ENCODE peak calls at places on chromosomes 6 and 20, in ten cellular contexts. One of them, this sample, is unnamed.
A peak's percentile ranks its signal among the peaks of the same experiment; 100 is the strongest.

GRCh38 chr20:33909331-33909921 is 84.3 kb upstream of the RALY start:
- DNase-seq in aorta: no peak
- DNase-seq in neural progenitor cell: no peak
- DNase-seq in tibial nerve: no peak
- DNase-seq in small intestine: no peak
- DNase-seq in mesenchymal stem cell: peak; percentile 75
- DNase-seq in esophagus squamous epithelium: no peak
- DNase-seq in ascending aorta: peak; percentile 68
- DNase-seq in right atrium auricular region: peak; percentile 69
- DNase-seq in breast epithelium: no peak
- DNase-seq in this sample: peak; percentile 69

GRCh38 chr6:135503703-135504475 is 6.3 kb upstream of the AHI1 start:
- DNase-seq in mesenchymal stem cell: no peak
- DNase-seq in aorta: no peak
- DNase-seq in esophagus squamous epithelium: no peak
- DNase-seq in breast epithelium: no peak
- DNase-seq in ascending aorta: no peak
- DNase-seq in right atrium auricular region: no peak
- DNase-seq in neural progenitor cell: peak; percentile 2
- DNase-seq in small intestine: no peak
- DNase-seq in tibial nerve: no peak
- DNase-seq in this sample: no peak

GRCh38 chr6:148335582-148335981 is 7.1 kb upstream of the SASH1 start:
- DNase-seq in neural progenitor cell: no peak
- DNase-seq in small intestine: no peak
- DNase-seq in aorta: no peak
- DNase-seq in right atrium auricular region: no peak
- DNase-seq in ascending aorta: no peak
- DNase-seq in esophagus squamous epithelium: no peak
- DNase-seq in mesenchymal stem cell: peak; percentile 50
- DNase-seq in tibial nerve: no peak
- DNase-seq in breast epithelium: no peak
- DNase-seq in this sample: no peak

GRCh38 chr20:38937978-38938473 is 11.8 kb downstream of the FAM83D start:
- DNase-seq in neural progenitor cell: no peak
- DNase-seq in right atrium auricular region: no peak
- DNase-seq in aorta: no peak
- DNase-seq in esophagus squamous epithelium: no peak
- DNase-seq in breast epithelium: no peak
- DNase-seq in tibial nerve: no peak
- DNase-seq in small intestine: no peak
- DNase-seq in mesenchymal stem cell: no peak
- DNase-seq in ascending aorta: no peak
- DNase-seq in this sample: no peak

GRCh38 chr6:158316022-158316421 is 3.8 kb downstream of the TULP4 start:
- DNase-seq in mesenchymal stem cell: no peak
- DNase-seq in small intestine: no peak
- DNase-seq in ascending aorta: no peak
- DNase-seq in right atrium auricular region: no peak
- DNase-seq in tibial nerve: no peak
- DNase-seq in breast epithelium: no peak
- DNase-seq in esophagus squamous epithelium: no peak
- DNase-seq in aorta: no peak
- DNase-seq in neural progenitor cell: no peak
- DNase-seq in this sample: no peak

GRCh38 chr6:99590728-99591672 is 15.6 kb upstream of the PRDM13 start:
- DNase-seq in breast epithelium: no peak
- DNase-seq in aorta: peak; percentile 68
- DNase-seq in esophagus squamous epithelium: no peak
- DNase-seq in mesenchymal stem cell: no peak
- DNase-seq in small intestine: no peak
- DNase-seq in ascending aorta: no peak
- DNase-seq in right atrium auricular region: no peak
- DNase-seq in neural progenitor cell: peak; percentile 66
- DNase-seq in tibial nerve: no peak
- DNase-seq in this sample: no peak

GRCh38 chr20:53406580-53406979 is 187.1 kb downstream of the ZNF217 start:
- DNase-seq in ascending aorta: no peak
- DNase-seq in breast epithelium: no peak
- DNase-seq in aorta: no peak
- DNase-seq in tibial nerve: no peak
- DNase-seq in mesenchymal stem cell: no peak
- DNase-seq in neural progenitor cell: no peak
- DNase-seq in right atrium auricular region: no peak
- DNase-seq in esophagus squamous epithelium: no peak
- DNase-seq in small intestine: no peak
- DNase-seq in this sample: no peak

GRCh38 chr20:59402697-59403096 is 102.3 kb downstream of the EDN3 start:
- DNase-seq in mesenchymal stem cell: no peak
- DNase-seq in esophagus squamous epithelium: no peak
- DNase-seq in small intestine: peak; percentile 58
- DNase-seq in ascending aorta: no peak
- DNase-seq in neural progenitor cell: no peak
- DNase-seq in right atrium auricular region: no peak
- DNase-seq in breast epithelium: no peak
- DNase-seq in aorta: no peak
- DNase-seq in tibial nerve: no peak
- DNase-seq in this sample: no peak

GRCh38 chr6:85405175-85405852 is 44.6 kb upstream of the NT5E start:
- DNase-seq in small intestine: peak; percentile 84
- DNase-seq in mesenchymal stem cell: no peak
- DNase-seq in neural progenitor cell: no peak
- DNase-seq in tibial nerve: no peak
- DNase-seq in aorta: no peak
- DNase-seq in esophagus squamous epithelium: no peak
- DNase-seq in right atrium auricular region: no peak
- DNase-seq in breast epithelium: no peak
- DNase-seq in ascending aorta: no peak
- DNase-seq in this sample: no peak

GRCh38 chr6:68778356-68779020 is 143.4 kb downstream of the ADGRB3 start:
- DNase-seq in tibial nerve: no peak
- DNase-seq in small intestine: peak; percentile 4
- DNase-seq in mesenchymal stem cell: peak; percentile 64
- DNase-seq in breast epithelium: no peak
- DNase-seq in right atrium auricular region: no peak
- DNase-seq in aorta: no peak
- DNase-seq in esophagus squamous epithelium: no peak
- DNase-seq in neural progenitor cell: peak; percentile 68
- DNase-seq in ascending aorta: no peak
- DNase-seq in this sample: no peak

GRCh38 chr6:16657768-16658167 is 103.5 kb downstream of the ATXN1 start:
- DNase-seq in small intestine: no peak
- DNase-seq in neural progenitor cell: no peak
- DNase-seq in right atrium auricular region: no peak
- DNase-seq in esophagus squamous epithelium: no peak
- DNase-seq in mesenchymal stem cell: no peak
- DNase-seq in tibial nerve: no peak
- DNase-seq in aorta: no peak
- DNase-seq in breast epithelium: no peak
- DNase-seq in ascending aorta: no peak
- DNase-seq in this sample: no peak

GRCh38 chr6:21595951-21596378 is 2.4 kb downstream of the SOX4 start:
- DNase-seq in tibial nerve: no peak
- DNase-seq in esophagus squamous epithelium: no peak
- DNase-seq in small intestine: no peak
- DNase-seq in ascending aorta: no peak
- DNase-seq in right atrium auricular region: no peak
- DNase-seq in neural progenitor cell: peak; percentile 43
- DNase-seq in aorta: peak; percentile 80
- DNase-seq in breast epithelium: no peak
- DNase-seq in mesenchymal stem cell: peak; percentile 21
- DNase-seq in this sample: no peak

GRCh38 chr6:152635949-152636674 is 1.1 kb downstream of the SYNE1 start:
- DNase-seq in tibial nerve: no peak
- DNase-seq in breast epithelium: no peak
- DNase-seq in neural progenitor cell: peak; percentile 51
- DNase-seq in aorta: peak; percentile 77
- DNase-seq in mesenchymal stem cell: peak; percentile 18
- DNase-seq in ascending aorta: no peak
- DNase-seq in small intestine: no peak
- DNase-seq in esophagus squamous epithelium: no peak
- DNase-seq in right atrium auricular region: no peak
- DNase-seq in this sample: no peak

GRCh38 chr20:9059931-9060330 is 9.0 kb upstream of the PLCB4 start:
- DNase-seq in breast epithelium: no peak
- DNase-seq in neural progenitor cell: no peak
- DNase-seq in small intestine: no peak
- DNase-seq in right atrium auricular region: no peak
- DNase-seq in ascending aorta: no peak
- DNase-seq in tibial nerve: no peak
- DNase-seq in aorta: no peak
- DNase-seq in esophagus squamous epithelium: no peak
- DNase-seq in mesenchymal stem cell: peak; percentile 27
- DNase-seq in this sample: no peak

GRCh38 chr20:50247196-50248094 is 56.8 kb downstream of the CEBPB start:
- DNase-seq in esophagus squamous epithelium: no peak
- DNase-seq in small intestine: no peak
- DNase-seq in tibial nerve: no peak
- DNase-seq in breast epithelium: no peak
- DNase-seq in ascending aorta: no peak
- DNase-seq in neural progenitor cell: no peak
- DNase-seq in right atrium auricular region: no peak
- DNase-seq in mesenchymal stem cell: no peak
- DNase-seq in aorta: no peak
- DNase-seq in this sample: no peak
- H3K4me3 ChIP-seq in esophagus squamous epithelium: no peak overlapping the region
- H3K4me3 ChIP-seq in small intestine: no peak overlapping the region
- H3K4me3 ChIP-seq in tibial nerve: no peak overlapping the region
- H3K4me3 ChIP-seq in breast epithelium: no peak overlapping the region
- H3K4me3 ChIP-seq in ascending aorta: no peak overlapping the region
- H3K4me3 ChIP-seq in neural progenitor cell: no peak overlapping the region
- H3K4me3 ChIP-seq in right atrium auricular region: no peak overlapping the region
- H3K4me3 ChIP-seq in mesenchymal stem cell: no peak overlapping the region
- H3K4me3 ChIP-seq in aorta: no peak overlapping the region
- H3K4me3 ChIP-seq in this sample: no peak overlapping the region

GRCh38 chr20:10550204-10551118 is 115.4 kb downstream of the SLX4IP start:
- DNase-seq in breast epithelium: no peak
- DNase-seq in esophagus squamous epithelium: no peak
- DNase-seq in right atrium auricular region: no peak
- DNase-seq in neural progenitor cell: no peak
- DNase-seq in small intestine: no peak
- DNase-seq in aorta: no peak
- DNase-seq in tibial nerve: no peak
- DNase-seq in mesenchymal stem cell: no peak
- DNase-seq in ascending aorta: no peak
- DNase-seq in this sample: no peak
- H3K4me1 ChIP-seq in breast epithelium: no peaks in the 10 kb centered on the region
- H3K4me1 ChIP-seq in esophagus squamous epithelium: no peaks in the 10 kb centered on the region
- H3K4me1 ChIP-seq in right atrium auricular region: peaks cover 12% of the 10 kb centered on the region
- H3K4me1 ChIP-seq in neural progenitor cell: peaks cover 50% of the 10 kb centered on the region
- H3K4me1 ChIP-seq in small intestine: no peaks in the 10 kb centered on the region
- H3K4me1 ChIP-seq in aorta: no peaks in the 10 kb centered on the region
- H3K4me1 ChIP-seq in tibial nerve: no peaks in the 10 kb centered on the region
- H3K4me1 ChIP-seq in mesenchymal stem cell: peaks cover 5% of the 10 kb centered on the region
- H3K4me1 ChIP-seq in ascending aorta: no peaks in the 10 kb centered on the region
- H3K4me1 ChIP-seq in this sample: no peaks in the 10 kb centered on the region

GRCh38 chr6:34527751-34528670 is 28.1 kb downstream of the SPDEF start:
- DNase-seq in breast epithelium: no peak
- DNase-seq in right atrium auricular region: no peak
- DNase-seq in tibial nerve: no peak
- DNase-seq in aorta: no peak
- DNase-seq in ascending aorta: no peak
- DNase-seq in neural progenitor cell: no peak
- DNase-seq in esophagus squamous epithelium: no peak
- DNase-seq in mesenchymal stem cell: no peak
- DNase-seq in small intestine: no peak
- DNase-seq in this sample: no peak
- H3K4me3 ChIP-seq in breast epithelium: no peak overlapping the region
- H3K4me3 ChIP-seq in right atrium auricular region: no peak overlapping the region
- H3K4me3 ChIP-seq in tibial nerve: no peak overlapping the region
- H3K4me3 ChIP-seq in aorta: no peak overlapping the region
- H3K4me3 ChIP-seq in ascending aorta: no peak overlapping the region
- H3K4me3 ChIP-seq in neural progenitor cell: no peak overlapping the region
- H3K4me3 ChIP-seq in esophagus squamous epithelium: no peak overlapping the region
- H3K4me3 ChIP-seq in mesenchymal stem cell: no peak overlapping the region
- H3K4me3 ChIP-seq in small intestine: no peak overlapping the region
- H3K4me3 ChIP-seq in this sample: no peak overlapping the region

DNA sequence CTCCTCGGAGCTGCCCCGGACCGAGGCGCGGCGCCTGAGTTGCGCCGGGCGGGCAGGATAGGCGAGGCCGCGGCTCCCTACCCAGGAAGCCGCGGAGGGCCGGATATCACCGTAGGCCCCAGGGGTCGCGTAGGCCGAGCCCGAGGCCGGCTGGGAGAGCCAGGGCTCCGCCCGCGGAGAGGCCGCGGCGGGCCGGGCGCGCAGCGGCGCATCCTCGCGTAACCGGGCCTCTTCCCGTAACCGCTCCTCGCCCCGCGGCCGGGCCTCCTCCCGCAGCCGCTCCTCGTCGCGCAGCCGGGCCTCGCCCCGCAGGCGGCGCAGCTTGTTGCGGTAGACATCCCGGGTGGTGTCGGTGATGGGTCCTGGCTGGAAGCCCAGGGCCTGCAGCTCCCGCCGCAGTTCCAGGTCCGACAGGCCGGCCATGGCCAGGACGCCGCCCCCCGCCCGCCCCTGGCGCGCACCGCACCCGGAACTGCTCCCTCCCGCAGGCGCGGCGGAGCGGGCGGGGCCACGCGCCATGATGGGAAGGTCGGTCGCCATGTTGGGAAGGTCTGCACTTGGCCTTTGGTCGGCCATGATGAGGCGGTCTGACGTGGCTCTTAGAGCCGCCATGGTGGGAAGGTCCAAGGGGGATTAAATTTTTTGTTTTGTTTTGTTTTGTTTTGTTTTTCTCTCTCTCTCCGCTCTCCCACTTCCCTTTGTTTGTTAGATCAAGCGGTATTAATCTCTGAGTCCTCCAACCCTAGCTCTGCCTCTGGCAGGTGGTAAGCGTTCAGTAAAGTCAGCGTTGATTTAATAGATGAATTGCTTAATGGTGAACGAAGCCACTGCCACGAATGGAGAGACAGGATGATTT is at the start of gene LEMD2:
- DNase-seq in esophagus squamous epithelium: peak; percentile 49
- DNase-seq in neural progenitor cell: peak; percentile 91
- DNase-seq in tibial nerve: peak; percentile 90
- DNase-seq in ascending aorta: peak; percentile 96
- DNase-seq in mesenchymal stem cell: peak; percentile 93
- DNase-seq in breast epithelium: peak; percentile 90
- DNase-seq in right atrium auricular region: peak; percentile 93
- DNase-seq in aorta: peak; percentile 98
- DNase-seq in small intestine: peak; percentile 91
- DNase-seq in this sample: peak; percentile 94
- H3K4me1 ChIP-seq in esophagus squamous epithelium: peaks cover 18% of the 10 kb centered on the region
- H3K4me1 ChIP-seq in neural progenitor cell: peaks cover 37% of the 10 kb centered on the region
- H3K4me1 ChIP-seq in tibial nerve: peaks cover 22% of the 10 kb centered on the region
- H3K4me1 ChIP-seq in ascending aorta: peaks cover 13% of the 10 kb centered on the region
- H3K4me1 ChIP-seq in mesenchymal stem cell: peaks cover 24% of the 10 kb centered on the region
- H3K4me1 ChIP-seq in breast epithelium: no peaks in the 10 kb centered on the region
- H3K4me1 ChIP-seq in right atrium auricular region: peaks cover 43% of the 10 kb centered on the region
- H3K4me1 ChIP-seq in aorta: peaks cover 6% of the 10 kb centered on the region
- H3K4me1 ChIP-seq in small intestine: peaks cover 18% of the 10 kb centered on the region
- H3K4me1 ChIP-seq in this sample: peaks cover 12% of the 10 kb centered on the region